ENCODE peak calls at places on chromosomes 3 and 15, in four cellular contexts. Z is fibroblast of lung, T is DND-41, X is PC-3. E is an unnamed sample.

GRCh38 chr15:26971303-26972018 is 480 bp downstream of the GABRG3 start:
- DNase-seq in X (no peak), Z (no peak), T (no peak), E (no peak)

GRCh38 chr3:188319569-188319968 is 165.6 kb downstream of the LPP start:
- DNase-seq in Z (peak), X (peak), T (no peak), E (peak)

GRCh38 chr3:145807990-145808389 is 353.0 kb downstream of the PLOD2 start:
- DNase-seq in Z (peak), T (no peak), X (peak), E (peak)

GRCh38 chr3:53591646-53592045 is 97.2 kb downstream of the CACNA1D start:
- DNase-seq in X (peak), Z (no peak), T (no peak), E (no peak)

GRCh38 chr3:194269610-194270145 is 81.5 kb downstream of the CPN2 start:
- DNase-seq in T (no peak), X (no peak), Z (peak), E (peak)

GRCh38 chr3:57948782-57949242 is 59.4 kb upstream of the FLNB start:
- DNase-seq in X (no peak), T (no peak), Z (no peak), E (no peak)

GRCh38 chr3:71713041-71713440 is 12.2 kb downstream of the EIF4E3 start:
- DNase-seq in X (peak), Z (no peak), T (no peak), E (no peak)

GRCh38 chr15:23578521-23579150 is 13.2 kb downstream of the MKRN3 start:
- DNase-seq in X (no peak), T (no peak), Z (no peak), E (no peak)

GRCh38 chr3:14016900-14017475 is 107.7 kb downstream of the CHCHD4 start:
- DNase-seq in Z (no peak), T (no peak), X (peak), E (no peak)

GRCh38 chr3:101816215-101817149 is 32.8 kb upstream of the NFKBIZ start:
- DNase-seq in Z (no peak), T (no peak), X (peak), E (no peak)

GRCh38 chr15:100385300-100385699 is 43.5 kb upstream of the ADAMTS17 start:
- DNase-seq in X (no peak), T (no peak), Z (no peak), E (no peak)

GRCh38 chr15:91102546-91103330 is 2.7 kb downstream of the SV2B start:
- DNase-seq in T (no peak), X (no peak), Z (no peak), E (no peak)

GRCh38 chr3:149610351-149611105 is 47.3 kb downstream of the WWTR1 start:
- DNase-seq in T (no peak), Z (peak), X (no peak), E (peak)

GRCh38 chr3:17006143-17006839 is 121.5 kb downstream of the PLCL2 start:
- DNase-seq in T (no peak), Z (no peak), X (no peak), E (no peak)

GRCh38 chr3:16048435-16049318 is 125.8 kb upstream of the GALNT15 start:
- DNase-seq in T (peak), X (peak), Z (peak), E (peak)

GRCh38 chr15:85615930-85616329 is 178.8 kb downstream of the KLHL25 start:
- DNase-seq in T (peak), Z (peak), X (peak), E (peak)

GRCh38 chr15:50685976-50686467 is 575 bp downstream of the TRPM7 start:
- DNase-seq in T (peak), Z (peak), X (peak), E (peak)

GRCh38 chr3:126098391-126098858 is 14.5 kb upstream of the SLC41A3 start:
- DNase-seq in X (no peak), Z (no peak), T (no peak), E (peak)

GRCh38 chr3:148882288-148882687 is 17.2 kb downstream of the CPA3 start:
- DNase-seq in X (peak), T (no peak), Z (peak), E (no peak)

GRCh38 chr15:99677540-99678134 is 55.6 kb downstream of the LYSMD4 start:
- DNase-seq in Z (no peak), X (no peak), T (no peak), E (no peak)

GRCh38 chr3:188915137-188915536 is 256.6 kb upstream of the TPRG1 start:
- DNase-seq in T (no peak), X (no peak), Z (peak), E (no peak)

GRCh38 chr3:179105881-179106280 is 34.3 kb upstream of the ZMAT3 start:
- DNase-seq in Z (no peak), T (no peak), X (no peak), E (no peak)

GRCh38 chr3:69805491-69805890 is 66.2 kb downstream of the MITF start:
- DNase-seq in Z (no peak), X (no peak), T (no peak), E (no peak)

GRCh38 chr3:8987673-8988655 is 24.7 kb upstream of the RAD18 start:
- DNase-seq in X (peak), Z (peak), T (peak), E (peak)

GRCh38 chr3:43699864-43700263 is 9.1 kb downstream of the ABHD5 start:
- DNase-seq in Z (no peak), T (no peak), X (peak), E (no peak)

GRCh38 chr3:44117239-44117638 is 124.4 kb upstream of the TOPAZ1 start:
- DNase-seq in T (no peak), X (peak), Z (no peak), E (no peak)

GRCh38 chr3:124316034-124316287 is 324.0 kb upstream of the ROPN1 start:
- DNase-seq in Z (no peak), X (no peak), T (no peak), E (no peak)

GRCh38 chr3:28243424-28244106 is 2.1 kb downstream of the CMC1 start:
- DNase-seq in T (no peak), X (no peak), Z (no peak), E (no peak)

GRCh38 chr3:79383402-79384012 is 384.3 kb downstream of the ROBO1 start:
- DNase-seq in Z (peak), X (peak), T (no peak), E (peak)

GRCh38 chr3:39144095-39144747 is 9.2 kb downstream of the CSRNP1 start:
- DNase-seq in Z (no peak), X (peak), T (no peak), E (no peak)

GRCh38 chr3:113249111-113249510 is 37.8 kb downstream of the BOC start:
- DNase-seq in T (no peak), Z (peak), X (peak), E (peak)

GRCh38 chr15:44087578-44088190 is 107.4 kb downstream of the FRMD5 start:
- DNase-seq in Z (peak), X (peak), T (no peak), E (peak)

GRCh38 chr3:186221733-186222378 is 113.0 kb upstream of the ETV5 start:
- DNase-seq in X (no peak), Z (no peak), T (no peak), E (no peak)
- H3K4me2 ChIP-seq in X (no peak), Z (no peak), T (no peak), E (no peak)

DNA sequence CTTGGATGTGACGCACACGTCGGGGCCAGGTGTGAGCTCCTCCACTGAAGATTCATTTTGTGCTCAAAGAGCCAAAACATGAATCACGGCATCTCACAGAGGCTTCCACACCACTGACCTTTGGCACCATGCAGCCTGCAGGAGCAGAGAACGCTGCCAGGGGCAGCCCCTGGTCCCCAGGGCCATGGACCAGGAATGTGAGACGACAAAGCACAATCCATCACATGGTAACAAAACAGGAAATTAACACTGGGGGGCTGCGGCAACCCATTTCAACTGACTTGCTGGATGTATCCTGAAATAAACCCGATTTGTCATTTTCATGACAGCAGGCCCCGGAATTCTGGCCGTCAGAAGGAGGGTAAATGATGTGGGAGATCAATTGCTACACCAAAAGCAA is 167.5 kb upstream of the IGF1R start:
- DNase-seq in X (no peak), T (no peak), Z (no peak), E (no peak)
- H2AFZ ChIP-seq in X (no peak), T (no peak), Z (no peak), E (no peak)

GRCh38 chr3:170725285-170725731 is 139.4 kb upstream of the SLC7A14 start:
- DNase-seq in T (no peak), X (no peak), Z (peak), E (peak)
- H3K4me2 ChIP-seq in T (no peak), X (no peak), Z (peak), E (no peak)

GRCh38 chr15:92394327-92395175 is 870 bp downstream of the ST8SIA2 start:
- DNase-seq in T (no peak), Z (no peak), X (no peak), E (no peak)
- H2AFZ ChIP-seq in T (no peak), Z (no peak), X (no peak), E (no peak)

GRCh38 chr15:75820206-75820605 is 23.0 kb upstream of the UBE2Q2 start:
- DNase-seq in Z (no peak), T (no peak), X (no peak), E (no peak)

GRCh38 chr15:75814794-75815193 is 28.5 kb upstream of the UBE2Q2 start:
- DNase-seq in X (no peak), Z (no peak), T (no peak), E (no peak)

GRCh38 chr15:75821946-75822345 is 21.3 kb upstream of the UBE2Q2 start:
- DNase-seq in T (no peak), Z (no peak), X (no peak), E (no peak)

GRCh38 chr15:75815811-75816719 is 27.2 kb upstream of the UBE2Q2 start:
- DNase-seq in T (no peak), X (no peak), Z (no peak), E (peak)

GRCh38 chr15:75817151-75817935 is 25.9 kb upstream of the UBE2Q2 start:
- DNase-seq in X (no peak), Z (peak), T (no peak), E (no peak)
- H3K4me2 ChIP-seq in X (no peak), Z (peak), T (no peak), E (no peak)

GRCh38 chr3:154274345-154274744 is 49.9 kb downstream of the DHX36 start:
- DNase-seq in T (no peak), Z (no peak), X (no peak), E (no peak)
- H2AFZ ChIP-seq in T (no peak), Z (no peak), X (no peak), E (no peak)

DNA sequence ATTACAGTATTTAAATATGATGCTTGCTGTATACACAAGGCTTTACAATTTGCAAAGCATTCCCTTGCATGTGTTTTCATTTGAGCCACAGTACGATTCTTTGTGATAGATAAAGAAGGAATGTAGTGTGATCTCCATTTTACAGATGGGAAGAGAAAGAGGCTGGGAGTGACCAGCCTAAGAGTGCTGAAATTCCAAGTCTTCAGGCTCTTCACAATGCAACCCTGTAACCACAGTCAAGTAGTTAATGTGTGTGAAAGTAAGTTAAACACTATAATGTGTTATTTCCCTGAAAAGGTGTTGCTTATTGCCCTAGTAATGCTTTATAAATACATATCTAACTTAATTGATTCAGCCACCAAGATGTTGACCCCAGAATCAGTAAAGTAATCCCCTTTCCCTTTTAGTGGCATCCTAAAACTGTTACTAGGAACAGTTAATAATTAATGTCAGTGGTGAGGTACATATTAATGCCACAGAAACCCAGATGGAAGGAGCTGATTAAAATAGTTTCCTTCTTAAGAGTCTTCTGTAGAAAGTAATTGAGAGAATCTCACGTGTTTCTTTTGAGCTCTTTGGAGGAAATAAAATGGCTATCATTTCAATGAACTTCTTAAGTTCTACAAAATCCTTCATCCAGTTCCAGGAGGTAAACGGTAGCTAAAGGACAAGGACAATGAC is 110.5 kb downstream of the IL12A start:
- DNase-seq in T (no peak), Z (no peak), X (no peak), E (no peak)
- H3K4me2 ChIP-seq in T (no peak), Z (no peak), X (no peak), E (no peak)

DNA sequence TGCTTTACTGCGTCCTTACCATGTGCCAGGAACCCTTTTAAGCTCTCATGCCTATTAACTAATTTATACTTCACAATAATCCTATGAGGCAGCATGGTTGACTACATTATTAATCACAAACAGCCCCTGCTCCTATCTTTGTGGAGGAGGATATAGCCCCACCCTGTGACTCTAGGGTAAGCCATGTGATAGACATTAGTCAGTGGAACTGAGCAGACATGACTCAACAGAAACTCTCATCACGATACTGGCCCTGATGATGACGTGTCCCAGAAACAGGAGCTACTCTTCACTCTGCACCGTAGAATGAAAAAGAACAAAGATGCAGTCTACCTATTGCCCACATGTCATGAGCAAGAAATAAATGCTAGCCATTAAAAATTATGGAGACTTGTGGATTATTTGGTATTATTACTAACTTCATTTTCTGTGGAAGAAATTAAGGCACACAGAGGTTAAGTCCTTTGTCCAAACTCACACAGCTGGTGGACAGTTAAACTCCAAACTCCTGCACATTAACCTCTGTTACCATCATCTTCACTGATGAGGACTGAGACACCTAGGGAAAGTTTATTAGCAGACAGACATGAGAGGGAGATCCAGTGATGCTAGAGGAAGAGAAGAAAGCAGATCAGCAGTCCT is 51.2 kb downstream of the CFAP20DC start:
- DNase-seq in X (peak), Z (peak), T (no peak), E (peak)
- H2AFZ ChIP-seq in X (peak), Z (peak), T (no peak), E (no peak)